ENCODE peak calls at places on chromosomes 11 and 22, in eight cellular contexts. One of them, this sample, is unnamed.

GRCh38 chr11:64809781-64810241 is 540 bp downstream of the MEN1 start:
- DNase-seq in MCF 10A: peak
- DNase-seq in ACHN: peak
- DNase-seq in neural progenitor cell: peak
- DNase-seq in body of pancreas: peak
- DNase-seq in OCI-M1: no peak
- DNase-seq in left colon: peak
- DNase-seq in stimulated activated naive CD8-positive, alpha-beta T cell treated with anti-CD3 and anti-CD28 coated beads, Interleukin-15, Interleukin-2, amounts not matched to agents 100 U/mL and 50 U/mL, for 24 hours: peak
- DNase-seq in this sample: no peak

GRCh38 chr11:69962152-69962551 is 116.0 kb upstream of the ANO1 start:
- DNase-seq in MCF 10A: peak
- DNase-seq in ACHN: no peak
- DNase-seq in neural progenitor cell: no peak
- DNase-seq in body of pancreas: no peak
- DNase-seq in OCI-M1: peak
- DNase-seq in left colon: no peak
- DNase-seq in stimulated activated naive CD8-positive, alpha-beta T cell treated with anti-CD3 and anti-CD28 coated beads, Interleukin-15, Interleukin-2, amounts not matched to agents 100 U/mL and 50 U/mL, for 24 hours: no peak
- DNase-seq in this sample: peak

GRCh38 chr11:75352417-75353206 is 1.2 kb upstream of the ARRB1 start:
- DNase-seq in MCF 10A: no peak
- DNase-seq in ACHN: no peak
- DNase-seq in neural progenitor cell: no peak
- DNase-seq in body of pancreas: peak
- DNase-seq in OCI-M1: no peak
- DNase-seq in left colon: no peak
- DNase-seq in stimulated activated naive CD8-positive, alpha-beta T cell treated with anti-CD3 and anti-CD28 coated beads, Interleukin-15, Interleukin-2, amounts not matched to agents 100 U/mL and 50 U/mL, for 24 hours: no peak
- DNase-seq in this sample: no peak

GRCh38 chr22:31490496-31490925 is 869 bp upstream of the EIF4ENIF1 start:
- DNase-seq in MCF 10A: peak
- DNase-seq in ACHN: peak
- DNase-seq in neural progenitor cell: peak
- DNase-seq in body of pancreas: peak
- DNase-seq in OCI-M1: peak
- DNase-seq in left colon: peak
- DNase-seq in stimulated activated naive CD8-positive, alpha-beta T cell treated with anti-CD3 and anti-CD28 coated beads, Interleukin-15, Interleukin-2, amounts not matched to agents 100 U/mL and 50 U/mL, for 24 hours: peak
- DNase-seq in this sample: peak

GRCh38 chr11:76911415-76911808 is 50.7 kb downstream of the ACER3 start:
- DNase-seq in MCF 10A: no peak
- DNase-seq in ACHN: no peak
- DNase-seq in neural progenitor cell: peak
- DNase-seq in body of pancreas: no peak
- DNase-seq in OCI-M1: no peak
- DNase-seq in left colon: no peak
- DNase-seq in stimulated activated naive CD8-positive, alpha-beta T cell treated with anti-CD3 and anti-CD28 coated beads, Interleukin-15, Interleukin-2, amounts not matched to agents 100 U/mL and 50 U/mL, for 24 hours: no peak
- DNase-seq in this sample: no peak

GRCh38 chr22:47543447-47543846 is 781.0 kb downstream of the TBC1D22A start:
- DNase-seq in MCF 10A: no peak
- DNase-seq in ACHN: no peak
- DNase-seq in neural progenitor cell: no peak
- DNase-seq in body of pancreas: no peak
- DNase-seq in OCI-M1: no peak
- DNase-seq in left colon: no peak
- DNase-seq in stimulated activated naive CD8-positive, alpha-beta T cell treated with anti-CD3 and anti-CD28 coated beads, Interleukin-15, Interleukin-2, amounts not matched to agents 100 U/mL and 50 U/mL, for 24 hours: no peak
- DNase-seq in this sample: no peak

GRCh38 chr11:45145083-45145420 is 1.4 kb upstream of the PRDM11 start:
- DNase-seq in MCF 10A: no peak
- DNase-seq in ACHN: no peak
- DNase-seq in neural progenitor cell: no peak
- DNase-seq in body of pancreas: no peak
- DNase-seq in OCI-M1: no peak
- DNase-seq in left colon: no peak
- DNase-seq in stimulated activated naive CD8-positive, alpha-beta T cell treated with anti-CD3 and anti-CD28 coated beads, Interleukin-15, Interleukin-2, amounts not matched to agents 100 U/mL and 50 U/mL, for 24 hours: no peak
- DNase-seq in this sample: no peak

GRCh38 chr11:827146-827860 is 416 bp upstream of the CRACR2B start:
- DNase-seq in MCF 10A: no peak
- DNase-seq in ACHN: no peak
- DNase-seq in neural progenitor cell: peak
- DNase-seq in body of pancreas: peak
- DNase-seq in OCI-M1: peak
- DNase-seq in left colon: peak
- DNase-seq in stimulated activated naive CD8-positive, alpha-beta T cell treated with anti-CD3 and anti-CD28 coated beads, Interleukin-15, Interleukin-2, amounts not matched to agents 100 U/mL and 50 U/mL, for 24 hours: no peak
- DNase-seq in this sample: no peak

GRCh38 chr22:46355369-46355995 is 20.0 kb downstream of the TRMU start:
- DNase-seq in MCF 10A: peak
- DNase-seq in ACHN: peak
- DNase-seq in neural progenitor cell: peak
- DNase-seq in body of pancreas: peak
- DNase-seq in OCI-M1: peak
- DNase-seq in left colon: no peak
- DNase-seq in stimulated activated naive CD8-positive, alpha-beta T cell treated with anti-CD3 and anti-CD28 coated beads, Interleukin-15, Interleukin-2, amounts not matched to agents 100 U/mL and 50 U/mL, for 24 hours: peak
- DNase-seq in this sample: peak

GRCh38 chr22:37282385-37282677 is at the start of gene CYTH4:
- DNase-seq in MCF 10A: no peak
- DNase-seq in ACHN: no peak
- DNase-seq in neural progenitor cell: no peak
- DNase-seq in body of pancreas: peak
- DNase-seq in OCI-M1: no peak
- DNase-seq in left colon: peak
- DNase-seq in stimulated activated naive CD8-positive, alpha-beta T cell treated with anti-CD3 and anti-CD28 coated beads, Interleukin-15, Interleukin-2, amounts not matched to agents 100 U/mL and 50 U/mL, for 24 hours: peak
- DNase-seq in this sample: no peak

GRCh38 chr11:71504526-71504925 is 22.5 kb upstream of the KRTAP5-7 start:
- DNase-seq in MCF 10A: no peak
- DNase-seq in ACHN: no peak
- DNase-seq in neural progenitor cell: peak
- DNase-seq in body of pancreas: no peak
- DNase-seq in OCI-M1: no peak
- DNase-seq in left colon: no peak
- DNase-seq in stimulated activated naive CD8-positive, alpha-beta T cell treated with anti-CD3 and anti-CD28 coated beads, Interleukin-15, Interleukin-2, amounts not matched to agents 100 U/mL and 50 U/mL, for 24 hours: no peak
- DNase-seq in this sample: no peak

GRCh38 chr11:19079643-19080440 is 19.3 kb upstream of the MRGPRX2 start:
- DNase-seq in MCF 10A: peak
- DNase-seq in ACHN: no peak
- DNase-seq in neural progenitor cell: no peak
- DNase-seq in body of pancreas: peak
- DNase-seq in OCI-M1: no peak
- DNase-seq in left colon: no peak
- DNase-seq in stimulated activated naive CD8-positive, alpha-beta T cell treated with anti-CD3 and anti-CD28 coated beads, Interleukin-15, Interleukin-2, amounts not matched to agents 100 U/mL and 50 U/mL, for 24 hours: no peak
- DNase-seq in this sample: no peak

GRCh38 chr11:100825610-100826009 is 138.5 kb downstream of the ARHGAP42 start:
- DNase-seq in MCF 10A: no peak
- DNase-seq in ACHN: no peak
- DNase-seq in neural progenitor cell: no peak
- DNase-seq in body of pancreas: no peak
- DNase-seq in OCI-M1: no peak
- DNase-seq in left colon: no peak
- DNase-seq in stimulated activated naive CD8-positive, alpha-beta T cell treated with anti-CD3 and anti-CD28 coated beads, Interleukin-15, Interleukin-2, amounts not matched to agents 100 U/mL and 50 U/mL, for 24 hours: no peak
- DNase-seq in this sample: no peak

GRCh38 chr22:49037701-49038245 is 789.9 kb downstream of the BRD1 start:
- DNase-seq in MCF 10A: no peak
- DNase-seq in ACHN: no peak
- DNase-seq in neural progenitor cell: no peak
- DNase-seq in body of pancreas: no peak
- DNase-seq in OCI-M1: no peak
- DNase-seq in left colon: no peak
- DNase-seq in stimulated activated naive CD8-positive, alpha-beta T cell treated with anti-CD3 and anti-CD28 coated beads, Interleukin-15, Interleukin-2, amounts not matched to agents 100 U/mL and 50 U/mL, for 24 hours: no peak
- DNase-seq in this sample: no peak

GRCh38 chr11:9596926-9597325 is 23.5 kb downstream of the WEE1 start:
- DNase-seq in MCF 10A: no peak
- DNase-seq in ACHN: no peak
- DNase-seq in neural progenitor cell: no peak
- DNase-seq in body of pancreas: no peak
- DNase-seq in OCI-M1: no peak
- DNase-seq in left colon: no peak
- DNase-seq in stimulated activated naive CD8-positive, alpha-beta T cell treated with anti-CD3 and anti-CD28 coated beads, Interleukin-15, Interleukin-2, amounts not matched to agents 100 U/mL and 50 U/mL, for 24 hours: no peak
- DNase-seq in this sample: no peak

GRCh38 chr11:8812438-8812837 is 98.6 kb upstream of the AKIP1 start:
- DNase-seq in MCF 10A: peak
- DNase-seq in ACHN: no peak
- DNase-seq in neural progenitor cell: no peak
- DNase-seq in body of pancreas: peak
- DNase-seq in OCI-M1: no peak
- DNase-seq in left colon: peak
- DNase-seq in stimulated activated naive CD8-positive, alpha-beta T cell treated with anti-CD3 and anti-CD28 coated beads, Interleukin-15, Interleukin-2, amounts not matched to agents 100 U/mL and 50 U/mL, for 24 hours: no peak
- DNase-seq in this sample: peak

GRCh38 chr22:27773236-27773550 is 28.4 kb downstream of the MN1 start:
- DNase-seq in MCF 10A: no peak
- DNase-seq in ACHN: no peak
- DNase-seq in neural progenitor cell: no peak
- DNase-seq in body of pancreas: no peak
- DNase-seq in OCI-M1: no peak
- DNase-seq in left colon: no peak
- DNase-seq in stimulated activated naive CD8-positive, alpha-beta T cell treated with anti-CD3 and anti-CD28 coated beads, Interleukin-15, Interleukin-2, amounts not matched to agents 100 U/mL and 50 U/mL, for 24 hours: no peak
- DNase-seq in this sample: no peak

GRCh38 chr11:62665075-62665629 is at the start of the genes C11orf98 and CSKMT:
- DNase-seq in MCF 10A: peak
- DNase-seq in ACHN: peak
- DNase-seq in neural progenitor cell: peak
- DNase-seq in body of pancreas: peak
- DNase-seq in OCI-M1: peak
- DNase-seq in left colon: peak
- DNase-seq in stimulated activated naive CD8-positive, alpha-beta T cell treated with anti-CD3 and anti-CD28 coated beads, Interleukin-15, Interleukin-2, amounts not matched to agents 100 U/mL and 50 U/mL, for 24 hours: peak
- DNase-seq in this sample: peak

GRCh38 chr22:33747576-33748180 is 172.6 kb downstream of the LARGE1 start:
- DNase-seq in MCF 10A: no peak
- DNase-seq in ACHN: no peak
- DNase-seq in neural progenitor cell: no peak
- DNase-seq in body of pancreas: peak
- DNase-seq in OCI-M1: no peak
- DNase-seq in left colon: peak
- DNase-seq in stimulated activated naive CD8-positive, alpha-beta T cell treated with anti-CD3 and anti-CD28 coated beads, Interleukin-15, Interleukin-2, amounts not matched to agents 100 U/mL and 50 U/mL, for 24 hours: no peak
- DNase-seq in this sample: no peak

GRCh38 chr11:111360150-111361043 is 18.7 kb downstream of the POU2AF1 start:
- DNase-seq in MCF 10A: no peak
- DNase-seq in ACHN: no peak
- DNase-seq in neural progenitor cell: no peak
- DNase-seq in body of pancreas: peak
- DNase-seq in OCI-M1: no peak
- DNase-seq in left colon: peak
- DNase-seq in stimulated activated naive CD8-positive, alpha-beta T cell treated with anti-CD3 and anti-CD28 coated beads, Interleukin-15, Interleukin-2, amounts not matched to agents 100 U/mL and 50 U/mL, for 24 hours: no peak
- DNase-seq in this sample: no peak

GRCh38 chr11:69316941-69317340 is 23.0 kb downstream of the MYEOV start:
- DNase-seq in MCF 10A: peak
- DNase-seq in ACHN: no peak
- DNase-seq in neural progenitor cell: no peak
- DNase-seq in body of pancreas: no peak
- DNase-seq in OCI-M1: no peak
- DNase-seq in left colon: peak
- DNase-seq in stimulated activated naive CD8-positive, alpha-beta T cell treated with anti-CD3 and anti-CD28 coated beads, Interleukin-15, Interleukin-2, amounts not matched to agents 100 U/mL and 50 U/mL, for 24 hours: no peak
- DNase-seq in this sample: no peak

GRCh38 chr11:20026629-20027545 is 133.4 kb downstream of the DBX1 start:
- DNase-seq in MCF 10A: peak
- DNase-seq in ACHN: no peak
- DNase-seq in neural progenitor cell: peak
- DNase-seq in body of pancreas: peak
- DNase-seq in OCI-M1: no peak
- DNase-seq in left colon: no peak
- DNase-seq in stimulated activated naive CD8-positive, alpha-beta T cell treated with anti-CD3 and anti-CD28 coated beads, Interleukin-15, Interleukin-2, amounts not matched to agents 100 U/mL and 50 U/mL, for 24 hours: no peak
- DNase-seq in this sample: no peak

GRCh38 chr22:29004647-29005371 is 56.8 kb downstream of the C22orf31 start:
- DNase-seq in MCF 10A: no peak
- DNase-seq in ACHN: no peak
- DNase-seq in neural progenitor cell: peak
- DNase-seq in body of pancreas: peak
- DNase-seq in OCI-M1: no peak
- DNase-seq in left colon: peak
- DNase-seq in stimulated activated naive CD8-positive, alpha-beta T cell treated with anti-CD3 and anti-CD28 coated beads, Interleukin-15, Interleukin-2, amounts not matched to agents 100 U/mL and 50 U/mL, for 24 hours: no peak
- DNase-seq in this sample: no peak

This sample was measured in A549.